ENCODE peak calls at places on chromosomes 6 and 20, in six cellular contexts. Y is HFFc6, Q is AG10803, C is RWPE1, E is AG09309, T is HL-60. R is an unnamed sample.

GRCh38 chr20:46547995-46548394 is 2.5 kb downstream of the OCSTAMP start:
- DNase-seq in Q (no peak), T (no peak), E (no peak), C (no peak), Y (no peak), R (no peak)

GRCh38 chr6:170124836-170125235 is 166.0 kb downstream of the DLL1 start:
- DNase-seq in Q (no peak), C (peak), E (no peak), T (no peak), Y (no peak), R (no peak)

GRCh38 chr6:121135425-121135824 is 198.9 kb downstream of the TBC1D32 start:
- DNase-seq in Y (no peak), E (no peak), C (no peak), Q (no peak), T (no peak), R (no peak)

GRCh38 chr6:9399916-9400315 is 964.6 kb upstream of the SLC35B3 start:
- DNase-seq in E (no peak), Q (no peak), C (peak), T (no peak), Y (no peak), R (no peak)

GRCh38 chr6:108002365-108003221 is 44.6 kb upstream of the SEC63 start:
- DNase-seq in Q (no peak), T (no peak), C (peak), Y (peak), E (no peak), R (no peak)

GRCh38 chr20:58542411-58543095 is 27.4 kb upstream of the APCDD1L start:
- DNase-seq in Q (no peak), T (no peak), Y (no peak), E (no peak), C (peak), R (no peak)

GRCh38 chr20:56580226-56580625 is 47.2 kb downstream of the FAM209B start:
- DNase-seq in E (no peak), T (no peak), Y (no peak), C (no peak), Q (no peak), R (no peak)

GRCh38 chr6:41100871-41101287 is 28.1 kb downstream of the NFYA start:
- DNase-seq in Y (no peak), Q (no peak), E (no peak), C (no peak), T (no peak), R (peak)

GRCh38 chr6:20572940-20573339 is 38.7 kb downstream of the CDKAL1 start:
- DNase-seq in E (peak), Q (peak), Y (peak), T (peak), C (no peak), R (no peak)

GRCh38 chr6:124633655-124634054 is 328.6 kb upstream of the RNF217 start:
- DNase-seq in T (no peak), Y (no peak), E (no peak), C (no peak), Q (no peak), R (no peak)

GRCh38 chr20:58366016-58366415 is 23.0 kb upstream of the VAPB start:
- DNase-seq in T (no peak), Y (no peak), C (no peak), E (no peak), Q (no peak), R (no peak)

GRCh38 chr6:54846243-54846856 is at the start of gene FAM83B:
- DNase-seq in E (no peak), T (no peak), Y (no peak), Q (no peak), C (peak), R (peak)

GRCh38 chr20:44092551-44093248 is 94.3 kb downstream of the JPH2 start:
- DNase-seq in T (peak), Y (peak), C (no peak), Q (peak), E (no peak), R (peak)

GRCh38 chr6:135233676-135234491 is 52.8 kb downstream of the MYB start:
- DNase-seq in C (no peak), Y (no peak), Q (no peak), T (peak), E (no peak), R (no peak)

GRCh38 chr6:145087034-145087433 is 648.3 kb downstream of the EPM2A start:
- DNase-seq in T (no peak), Q (peak), Y (peak), E (no peak), C (no peak), R (no peak)

GRCh38 chr6:145080651-145081050 is 654.7 kb downstream of the EPM2A start:
- DNase-seq in T (no peak), Q (no peak), Y (no peak), E (no peak), C (no peak), R (no peak)

GRCh38 chr6:145081677-145082076 is 653.6 kb downstream of the EPM2A start:
- DNase-seq in T (no peak), Y (no peak), C (no peak), Q (no peak), E (no peak), R (no peak)

GRCh38 chr6:145086197-145086596 is 649.1 kb downstream of the EPM2A start:
- DNase-seq in T (no peak), E (no peak), Y (no peak), C (no peak), Q (peak), R (no peak)

DNA sequence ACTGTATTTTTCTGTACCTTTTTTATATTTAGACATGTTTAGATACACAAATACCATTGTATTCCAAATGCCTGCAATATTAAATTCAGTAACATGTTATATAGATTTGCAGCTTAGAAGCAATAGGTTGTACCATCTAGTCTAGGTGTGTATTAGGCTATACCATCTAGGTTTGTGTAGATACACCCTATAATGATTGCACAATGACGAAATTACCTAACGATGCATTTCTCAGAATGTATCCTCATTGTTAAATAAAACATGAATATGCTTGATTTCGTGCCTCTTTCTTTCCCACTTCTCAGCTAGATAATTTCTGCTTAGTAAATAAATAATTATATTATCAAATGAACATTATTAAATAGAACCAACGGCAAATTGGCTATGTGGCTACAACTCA is 653.0 kb downstream of the EPM2A start:
- DNase-seq in Q (no peak), Y (no peak), C (no peak), T (no peak), E (no peak), R (no peak)
- TF ChIP-seq CTCF in Q (no peak), Y (no peak), C (no peak), T (no peak), E (no peak), R (no peak)

GRCh38 chr6:44896701-44897100 is 431.4 kb upstream of the RUNX2 start:
- DNase-seq in Y (no peak), Q (no peak), T (no peak), E (no peak), C (no peak), R (no peak)

GRCh38 chr6:44892579-44892978 is 435.6 kb upstream of the RUNX2 start:
- DNase-seq in T (no peak), E (no peak), Y (no peak), Q (no peak), C (no peak), R (no peak)

GRCh38 chr6:44897286-44897685 is 430.8 kb upstream of the RUNX2 start:
- DNase-seq in Q (no peak), Y (no peak), T (no peak), C (no peak), E (no peak), R (no peak)

GRCh38 chr6:44898296-44898930 is 429.7 kb upstream of the RUNX2 start:
- DNase-seq in E (peak), C (no peak), Q (peak), T (no peak), Y (peak), R (no peak)
- TF ChIP-seq CTCF in E (no peak), C (no peak), Q (no peak), T (no peak), Y (no peak), R (no peak)

GRCh38 chr6:160679402-160679769 is 15.3 kb upstream of the LPA start:
- DNase-seq in C (no peak), Q (no peak), E (no peak), Y (no peak), T (no peak), R (peak)
- TF ChIP-seq CTCF in C (no peak), Q (no peak), E (no peak), Y (no peak), T (no peak), R (peak)

DNA sequence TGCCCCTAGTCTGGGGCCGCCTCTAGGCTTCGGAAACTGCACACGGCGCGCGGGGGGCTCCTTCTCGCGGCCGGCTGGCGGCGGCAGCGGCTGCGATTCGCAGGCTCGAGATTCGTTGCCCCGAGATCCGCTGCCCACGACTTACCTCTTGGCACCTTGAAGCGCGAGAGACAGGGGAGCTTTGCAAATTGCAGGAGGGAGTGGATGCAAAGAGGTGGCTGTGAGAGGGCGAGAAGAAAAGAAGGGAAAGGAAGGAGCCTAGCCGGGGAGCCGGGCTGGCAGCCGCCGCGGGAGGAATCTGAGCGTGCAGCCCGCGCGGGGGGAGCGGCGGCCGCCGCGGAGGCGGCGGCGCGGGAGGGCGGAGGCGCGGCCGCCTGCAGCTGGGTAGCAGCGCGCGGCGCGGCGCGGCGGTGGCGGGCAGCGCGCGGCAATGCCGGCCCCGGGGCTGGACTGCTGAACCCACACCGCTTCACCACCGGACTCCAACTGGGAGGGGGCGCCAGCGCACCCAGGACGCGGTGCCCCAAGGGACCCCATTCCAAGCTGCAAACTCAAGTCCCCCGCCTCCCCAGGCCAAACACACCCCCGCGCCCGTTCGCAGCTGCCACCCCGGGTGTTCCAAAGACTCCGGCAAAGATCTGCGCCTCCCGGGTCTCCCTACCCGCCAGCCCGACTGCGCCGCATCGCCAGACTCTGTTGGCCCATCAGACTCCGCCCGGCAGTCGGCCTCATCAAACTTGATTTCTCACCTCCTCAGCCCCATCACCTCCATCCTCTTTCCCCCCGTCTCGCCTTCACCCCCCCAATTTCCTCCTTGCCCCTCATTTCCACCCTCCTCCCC is 44.2 kb upstream of the SUPT3H start:
- DNase-seq in T (peak), C (no peak), Q (peak), E (no peak), Y (peak), R (peak)
- TF ChIP-seq CTCF in T (no peak), C (peak), Q (peak), E (peak), Y (peak), R (no peak)

GRCh38 chr6:80528115-80528514 is 421.6 kb downstream of the BCKDHB start:
- DNase-seq in E (no peak), Y (no peak), T (no peak), Q (no peak), C (no peak), R (no peak)
- TF ChIP-seq CTCF in E (no peak), Y (no peak), T (no peak), Q (peak), C (no peak), R (no peak)

GRCh38 chr6:101397199-101397598 is 3.7 kb downstream of the GRIK2 start:
- DNase-seq in Y (no peak), Q (peak), E (no peak), C (no peak), T (no peak), R (no peak)
- TF ChIP-seq CTCF in Y (peak), Q (peak), E (peak), C (no peak), T (no peak), R (no peak)

DNA sequence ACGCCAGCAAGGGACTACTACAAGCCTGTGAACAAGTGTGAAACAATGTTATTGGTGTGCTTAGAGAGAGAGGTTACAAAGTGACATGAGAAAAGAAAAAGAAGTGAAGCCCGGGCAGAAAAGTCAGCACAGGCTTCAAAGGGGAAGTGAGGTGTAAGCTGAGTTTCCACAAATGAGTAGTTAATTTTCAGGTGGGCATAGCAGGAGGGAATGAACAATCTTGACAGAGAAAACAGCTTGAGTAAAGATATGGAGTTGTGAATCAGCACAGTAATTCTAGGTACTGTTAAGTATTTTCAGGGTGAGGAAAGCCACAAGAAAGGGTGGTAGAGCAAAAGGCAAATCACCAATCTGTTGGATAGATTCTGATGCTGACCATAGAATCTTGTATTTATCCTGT is 4.3 kb downstream of the KCNQ5 start:
- DNase-seq in C (no peak), T (no peak), Q (no peak), Y (no peak), E (no peak), R (no peak)
- TF ChIP-seq CTCF in C (no peak), T (no peak), Q (no peak), Y (no peak), E (no peak), R (no peak)

GRCh38 chr6:2044192-2044591 is 201.2 kb downstream of the GMDS start:
- DNase-seq in T (no peak), Q (no peak), E (no peak), Y (no peak), C (no peak), R (no peak)
- TF ChIP-seq CTCF in T (no peak), Q (no peak), E (no peak), Y (no peak), C (no peak), R (no peak)

R was measured in endothelial cell.